ENCODE peak calls at places on chromosome 12, in nine cellular contexts. K, R, H, X, Q, A, N, W and P are unnamed samples. For H3K36me3, the result is how much of the 10 kb centered on the place peaks cover.

GRCh38 chr12:563250-563781 is 99.9 kb downstream of the NINJ2 start:
- DNase-seq in A (peak), H (no peak), K (no peak), W (no peak), N (no peak), X (no peak), R (no peak), Q (no peak), P (no peak)

GRCh38 chr12:879641-880040 is 69.9 kb downstream of the RAD52 start:
- DNase-seq in W (no peak), X (peak), N (no peak), A (no peak), K (no peak), R (no peak), Q (no peak), H (no peak), P (no peak)

GRCh38 chr12:22285871-22286270 is 48.6 kb downstream of the ST8SIA1 start:
- DNase-seq in Q (no peak), K (no peak), A (no peak), R (no peak), W (no peak), N (no peak), X (no peak), H (no peak), P (no peak)

GRCh38 chr12:52515927-52516831 is 4.0 kb downstream of the KRT5 start:
- DNase-seq in X (no peak), W (no peak), A (no peak), K (no peak), R (no peak), N (no peak), H (no peak), Q (no peak), P (no peak)

GRCh38 chr12:116977465-116978380 is 67.0 kb downstream of the FBXW8 start:
- DNase-seq in H (no peak), K (no peak), A (no peak), R (no peak), W (no peak), X (no peak), N (no peak), Q (peak), P (no peak)

GRCh38 chr12:29616664-29617409 is 119.4 kb upstream of the OVCH1 start:
- DNase-seq in Q (no peak), H (no peak), N (peak), K (peak), W (no peak), A (no peak), R (no peak), X (peak), P (no peak)

GRCh38 chr12:27012239-27012981 is 1.8 kb downstream of the TM7SF3 start:
- DNase-seq in W (peak), N (no peak), H (no peak), Q (no peak), K (no peak), X (no peak), R (no peak), A (no peak), P (no peak)

GRCh38 chr12:54004841-54005530 is 3.8 kb upstream of the HOXC8 start:
- DNase-seq in X (no peak), W (no peak), K (no peak), H (no peak), Q (no peak), R (no peak), N (no peak), A (no peak), P (no peak)

GRCh38 chr12:2605301-2605700 is 189.5 kb upstream of the FKBP4 start:
- DNase-seq in R (no peak), Q (no peak), W (no peak), N (no peak), H (no peak), K (no peak), A (no peak), X (no peak), P (no peak)

GRCh38 chr12:90261283-90261682 is 552.6 kb upstream of the ATP2B1 start:
- DNase-seq in W (no peak), H (no peak), K (no peak), X (peak), R (no peak), N (no peak), A (no peak), Q (no peak), P (no peak)

GRCh38 chr12:6295187-6295811 is 15.2 kb upstream of the PLEKHG6 start:
- DNase-seq in A (no peak), X (no peak), Q (peak), R (no peak), H (no peak), W (peak), K (peak), N (peak), P (peak)

GRCh38 chr12:113298861-113299545 is 35.9 kb downstream of the SLC8B1 start:
- DNase-seq in Q (no peak), A (no peak), R (peak), N (peak), H (peak), W (peak), X (no peak), K (no peak), P (no peak)

GRCh38 chr12:58367041-58367440 is 425.7 kb downstream of the ATP23 start:
- DNase-seq in X (no peak), H (no peak), N (no peak), R (no peak), A (no peak), K (no peak), W (no peak), Q (no peak), P (no peak)

GRCh38 chr12:128637616-128638606 is 185.8 kb downstream of the SLC15A4 start:
- DNase-seq in Q (no peak), K (no peak), R (no peak), H (no peak), A (no peak), N (no peak), W (no peak), X (no peak), P (no peak)

GRCh38 chr12:118371354-118372282 is 1.1 kb downstream of the TAOK3 start:
- DNase-seq in X (peak), H (peak), W (no peak), K (no peak), R (peak), A (no peak), Q (no peak), N (peak), P (peak)

GRCh38 chr12:1796515-1797010 is 23.8 kb upstream of the LRTM2 start:
- DNase-seq in H (no peak), N (no peak), Q (no peak), R (no peak), A (no peak), X (no peak), W (no peak), K (no peak), P (no peak)

GRCh38 chr12:106030210-106031175 is 108.3 kb downstream of the NUAK1 start:
- DNase-seq in W (no peak), K (no peak), Q (no peak), H (no peak), A (no peak), N (no peak), X (peak), R (peak), P (no peak)

GRCh38 chr12:19833775-19834501 is 394.6 kb downstream of the AEBP2 start:
- DNase-seq in A (no peak), W (no peak), N (no peak), K (no peak), H (no peak), Q (peak), X (no peak), R (no peak), P (no peak)

GRCh38 chr12:81077329-81077685 is 572 bp upstream of the ACSS3 start:
- DNase-seq in Q (peak), H (peak), W (peak), A (no peak), R (peak), N (peak), K (no peak), X (peak), P (no peak)

GRCh38 chr12:21773799-21774198 is 707 bp downstream of the KCNJ8 start:
- DNase-seq in X (no peak), Q (no peak), W (no peak), R (no peak), N (no peak), K (no peak), A (no peak), H (no peak), P (no peak)

GRCh38 chr12:72102150-72102549 is 163.5 kb downstream of the TPH2 start:
- DNase-seq in R (no peak), Q (no peak), X (no peak), N (no peak), W (no peak), A (no peak), K (no peak), H (no peak), P (no peak)

GRCh38 chr12:108750471-108751402 is 19.4 kb upstream of the CORO1C start:
- DNase-seq in N (no peak), H (no peak), W (no peak), K (no peak), A (no peak), X (no peak), R (peak), Q (no peak), P (peak)

GRCh38 chr12:119354187-119354586 is 19.7 kb downstream of the CCDC60 start:
- DNase-seq in X (no peak), A (no peak), R (no peak), W (no peak), N (no peak), K (no peak), H (no peak), Q (no peak), P (no peak)

GRCh38 chr12:47353508-47353907 is 273.7 kb upstream of the AMIGO2 start:
- DNase-seq in N (no peak), Q (no peak), K (no peak), H (no peak), A (no peak), W (no peak), X (no peak), R (no peak), P (no peak)

GRCh38 chr12:127393896-127394295 is 873.1 kb upstream of the TMEM132C start:
- DNase-seq in N (no peak), Q (no peak), K (no peak), X (no peak), R (no peak), H (no peak), A (no peak), W (no peak), P (no peak)

GRCh38 chr12:122825773-122826724 is 9.2 kb upstream of the HIP1R start:
- DNase-seq in X (no peak), W (no peak), N (peak), R (no peak), Q (no peak), A (no peak), H (no peak), K (no peak), P (peak)

GRCh38 chr12:110906985-110907384 is 13.4 kb downstream of the MYL2 start:
- DNase-seq in X (no peak), W (no peak), H (no peak), N (no peak), K (no peak), R (no peak), Q (no peak), A (no peak), P (no peak)

GRCh38 chr12:31989571-31989970 is 30.4 kb downstream of the RESF1 start:
- DNase-seq in W (no peak), R (no peak), K (no peak), X (no peak), H (no peak), Q (no peak), A (no peak), N (no peak), P (no peak)

GRCh38 chr12:31991815-31992214 is 32.6 kb downstream of the RESF1 start:
- DNase-seq in K (no peak), A (no peak), X (no peak), H (no peak), W (no peak), Q (no peak), N (no peak), R (no peak), P (no peak)

GRCh38 chr12:31985832-31986231 is 26.6 kb downstream of the RESF1 start:
- DNase-seq in W (no peak), A (no peak), H (no peak), X (no peak), K (no peak), R (no peak), Q (no peak), N (no peak), P (no peak)

GRCh38 chr12:31989987-31990386 is 30.8 kb downstream of the RESF1 start:
- DNase-seq in H (no peak), Q (no peak), R (no peak), A (no peak), X (no peak), N (no peak), K (no peak), W (no peak), P (no peak)

DNA sequence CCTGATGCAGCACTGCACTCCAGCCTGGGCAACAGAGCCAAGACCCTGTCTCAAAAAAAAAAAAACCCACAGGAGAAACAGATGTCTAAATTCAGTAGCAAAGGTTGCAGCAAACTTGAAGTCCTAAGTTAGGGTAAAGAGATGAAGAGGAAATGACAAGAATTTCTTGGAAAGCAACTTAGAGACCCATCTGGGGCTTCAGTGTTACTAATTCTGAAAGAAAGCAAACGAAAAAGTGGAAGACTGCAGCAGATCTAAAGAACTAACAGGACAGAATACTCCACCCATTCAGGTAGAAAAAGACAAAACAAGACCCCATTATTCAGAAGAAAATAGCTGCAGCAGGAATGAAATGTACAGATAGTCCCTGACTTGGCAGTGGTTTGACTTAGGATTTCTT is 31.9 kb downstream of the RESF1 start:
- DNase-seq in W (no peak), H (no peak), Q (no peak), R (no peak), N (no peak), X (no peak), K (no peak), A (no peak), P (no peak)
- H3K36me3 ChIP-seq in W (under half), H (half or more), Q (half or more), R (under half), N (under half), X (under half), K (under half), A (half or more), P (under half)

GRCh38 chr12:68200854-68201253 is 24.8 kb downstream of the IL26 start:
- DNase-seq in Q (no peak), K (no peak), N (no peak), R (no peak), H (no peak), X (no peak), W (no peak), A (no peak), P (no peak)

GRCh38 chr12:68207276-68207675 is 18.3 kb downstream of the IL26 start:
- DNase-seq in H (no peak), N (no peak), W (no peak), R (no peak), X (no peak), A (no peak), Q (no peak), K (no peak), P (no peak)

GRCh38 chr12:68199127-68199526 is 26.5 kb downstream of the IL26 start:
- DNase-seq in H (no peak), Q (peak), N (no peak), X (no peak), A (no peak), R (no peak), K (no peak), W (no peak), P (no peak)

GRCh38 chr12:68198490-68199086 is 27.0 kb downstream of the IL26 start:
- DNase-seq in H (no peak), A (no peak), X (no peak), W (no peak), K (no peak), Q (no peak), R (no peak), N (no peak), P (no peak)

GRCh38 chr12:68203460-68203875 is 22.1 kb downstream of the IL26 start:
- DNase-seq in W (no peak), K (no peak), R (no peak), Q (no peak), H (no peak), A (no peak), N (no peak), X (no peak), P (no peak)
- H3K4me3 ChIP-seq in W (no peak), K (no peak), R (no peak), Q (no peak), H (no peak), A (no peak), N (no peak), X (no peak), P (no peak)

GRCh38 chr12:64456119-64456518 is 4.2 kb downstream of the TBK1 start:
- DNase-seq in W (no peak), H (no peak), R (no peak), N (no peak), K (no peak), X (no peak), Q (no peak), A (no peak), P (no peak)
- H3K36me3 ChIP-seq in W (under half), H (under half), R (under half), N (under half), K (under half), X (under half), Q (under half), A (under half), P (under half)

GRCh38 chr12:101862245-101862644 is 15.1 kb upstream of the DRAM1 start:
- DNase-seq in X (no peak), A (no peak), Q (no peak), N (no peak), K (no peak), H (no peak), R (no peak), W (no peak), P (no peak)
- H3K4me3 ChIP-seq in X (no peak), A (no peak), Q (no peak), N (no peak), K (no peak), H (no peak), R (no peak), W (no peak), P (no peak)

DNA sequence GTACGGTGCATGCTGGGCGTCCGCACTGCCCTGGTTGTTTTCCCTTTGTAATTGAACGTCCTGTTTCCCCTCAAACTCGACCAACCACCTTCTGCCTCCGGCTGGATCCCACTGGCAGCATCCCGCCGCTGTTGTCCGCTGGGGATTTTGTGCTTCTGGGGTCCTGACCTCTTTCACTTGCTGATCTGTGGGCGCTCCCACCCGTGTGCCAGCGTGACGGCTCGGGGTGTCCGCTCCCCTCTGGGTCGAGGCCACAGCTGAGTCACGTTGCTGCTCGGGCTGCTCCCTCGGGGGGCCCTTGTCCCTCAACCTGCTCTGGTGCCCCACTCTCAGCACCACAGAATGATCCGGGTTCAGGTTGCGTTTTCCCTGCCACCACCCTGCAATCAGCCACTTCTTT is 8.0 kb downstream of the PGAM5 start:
- DNase-seq in H (no peak), R (no peak), K (no peak), Q (no peak), W (no peak), N (no peak), A (no peak), X (no peak), P (no peak)
- H3K36me3 ChIP-seq in H (half or more), R (under half), K (under half), Q (half or more), W (under half), N (half or more), A (half or more), X (half or more), P (under half)

DNA sequence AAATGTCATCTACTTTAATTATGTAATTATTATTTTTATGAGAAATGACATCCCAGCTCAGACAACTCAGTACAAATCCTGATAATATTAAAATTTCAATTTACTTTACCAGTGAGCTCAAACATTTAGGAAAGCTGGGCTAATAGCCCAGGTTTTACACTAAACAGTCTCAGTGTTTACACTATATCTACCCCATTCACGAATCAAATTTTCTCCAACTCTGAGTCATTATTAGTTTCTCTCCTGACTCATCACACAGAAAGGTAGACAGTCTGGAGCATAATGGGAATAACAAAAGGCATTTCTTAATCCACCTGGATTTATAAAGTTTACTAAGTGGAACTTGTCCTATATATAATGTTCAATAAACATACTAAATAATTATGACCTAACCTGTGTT is 5.7 kb downstream of the PAWR start:
- DNase-seq in W (no peak), R (no peak), Q (no peak), N (no peak), H (no peak), X (no peak), A (no peak), K (no peak), P (no peak)
- H3K4me3 ChIP-seq in W (no peak), R (no peak), Q (no peak), N (no peak), H (no peak), X (no peak), A (no peak), K (no peak), P (no peak)

GRCh38 chr12:124489220-124489619 is 78.2 kb downstream of the NCOR2 start:
- DNase-seq in Q (no peak), X (no peak), W (no peak), H (no peak), R (no peak), K (no peak), A (no peak), N (no peak), P (no peak)
- H3K36me3 ChIP-seq in Q (half or more), X (under half), W (under half), H (under half), R (under half), K (under half), A (under half), N (under half), P (under half)

GRCh38 chr12:43102506-43103269 is 449.3 kb downstream of the ADAMTS20 start:
- DNase-seq in K (no peak), Q (no peak), H (no peak), A (no peak), W (no peak), R (no peak), N (no peak), X (no peak), P (no peak)

GRCh38 chr12:43098766-43099550 is 453.0 kb downstream of the ADAMTS20 start:
- DNase-seq in N (no peak), Q (no peak), H (no peak), X (no peak), K (no peak), R (no peak), W (no peak), A (no peak), P (no peak)

GRCh38 chr12:43100231-43100630 is 451.8 kb downstream of the ADAMTS20 start:
- DNase-seq in H (no peak), W (no peak), Q (no peak), K (no peak), A (no peak), X (no peak), R (no peak), N (no peak), P (no peak)

GRCh38 chr12:43098078-43098477 is 453.9 kb downstream of the ADAMTS20 start:
- DNase-seq in W (no peak), N (no peak), H (no peak), R (no peak), A (no peak), K (no peak), Q (no peak), X (no peak), P (no peak)

GRCh38 chr12:43099691-43100163 is 452.3 kb downstream of the ADAMTS20 start:
- DNase-seq in H (no peak), X (no peak), A (no peak), Q (no peak), R (no peak), W (no peak), K (no peak), N (no peak), P (no peak)
- H3K4me3 ChIP-seq in H (no peak), X (no peak), A (no peak), Q (no peak), R (no peak), W (no peak), K (no peak), N (no peak), P (no peak)

GRCh38 chr12:56257071-56257470 is 1.1 kb downstream of the ANKRD52 start:
- DNase-seq in K (no peak), Q (no peak), N (no peak), A (no peak), W (no peak), H (no peak), X (no peak), R (no peak), P (no peak)
- H3K36me3 ChIP-seq in K (under half), Q (half or more), N (under half), A (under half), W (under half), H (under half), X (under half), R (under half), P (under half)